ENCODE peak calls at places on chromosomes 13 and 19, in nine cellular contexts. One of them, this sample, is unnamed.

GRCh38 chr13:112467236-112467635 is 91.1 kb downstream of the SPACA7 start:
- DNase-seq in sigmoid colon: no peak
- DNase-seq in breast epithelium: no peak
- DNase-seq in heart left ventricle: no peak
- DNase-seq in right lobe of liver: no peak
- DNase-seq in H54: no peak
- DNase-seq in stomach: no peak
- DNase-seq in esophagus squamous epithelium: no peak
- DNase-seq in body of pancreas: no peak
- DNase-seq in this sample: no peak

GRCh38 chr19:13843104-13843921 is 33.6 kb upstream of the NANOS3 start:
- DNase-seq in sigmoid colon: peak; percentile 86
- DNase-seq in breast epithelium: peak; percentile 92
- DNase-seq in heart left ventricle: peak; percentile 64
- DNase-seq in right lobe of liver: no peak
- DNase-seq in H54: no peak
- DNase-seq in stomach: peak; percentile 78
- DNase-seq in esophagus squamous epithelium: no peak
- DNase-seq in body of pancreas: peak; percentile 45
- DNase-seq in this sample: no peak

GRCh38 chr19:5621945-5622464 is 571 bp downstream of the SAFB2 start:
- DNase-seq in sigmoid colon: peak; percentile 70
- DNase-seq in breast epithelium: peak; percentile 32
- DNase-seq in heart left ventricle: no peak
- DNase-seq in right lobe of liver: peak; percentile 60
- DNase-seq in H54: no peak
- DNase-seq in stomach: no peak
- DNase-seq in esophagus squamous epithelium: no peak
- DNase-seq in body of pancreas: peak; percentile 41
- DNase-seq in this sample: no peak

GRCh38 chr13:109904218-109904617 is 117.8 kb upstream of the IRS2 start:
- DNase-seq in sigmoid colon: no peak
- DNase-seq in breast epithelium: no peak
- DNase-seq in heart left ventricle: no peak
- DNase-seq in right lobe of liver: no peak
- DNase-seq in H54: no peak
- DNase-seq in stomach: no peak
- DNase-seq in esophagus squamous epithelium: no peak
- DNase-seq in body of pancreas: no peak
- DNase-seq in this sample: no peak

GRCh38 chr13:42594577-42595571 is 20.9 kb downstream of the TNFSF11 start:
- DNase-seq in sigmoid colon: peak; percentile 79
- DNase-seq in breast epithelium: peak; percentile 30
- DNase-seq in heart left ventricle: peak; percentile 37
- DNase-seq in right lobe of liver: no peak
- DNase-seq in H54: peak; percentile 24
- DNase-seq in stomach: peak; percentile 50
- DNase-seq in esophagus squamous epithelium: no peak
- DNase-seq in body of pancreas: peak; percentile 54
- DNase-seq in this sample: no peak

GRCh38 chr13:76791290-76791664 is 94.9 kb downstream of the KCTD12 start:
- DNase-seq in sigmoid colon: no peak
- DNase-seq in breast epithelium: no peak
- DNase-seq in heart left ventricle: no peak
- DNase-seq in right lobe of liver: no peak
- DNase-seq in H54: no peak
- DNase-seq in stomach: no peak
- DNase-seq in esophagus squamous epithelium: no peak
- DNase-seq in body of pancreas: no peak
- DNase-seq in this sample: no peak

GRCh38 chr13:39676315-39676876 is 20.9 kb downstream of the COG6 start:
- DNase-seq in sigmoid colon: no peak
- DNase-seq in breast epithelium: no peak
- DNase-seq in heart left ventricle: no peak
- DNase-seq in right lobe of liver: no peak
- DNase-seq in H54: no peak
- DNase-seq in stomach: no peak
- DNase-seq in esophagus squamous epithelium: no peak
- DNase-seq in body of pancreas: no peak
- DNase-seq in this sample: no peak

GRCh38 chr19:34430738-34431625 is 2.8 kb downstream of the UBA2 start:
- DNase-seq in sigmoid colon: no peak
- DNase-seq in breast epithelium: no peak
- DNase-seq in heart left ventricle: no peak
- DNase-seq in right lobe of liver: no peak
- DNase-seq in H54: peak; percentile 35
- DNase-seq in stomach: no peak
- DNase-seq in esophagus squamous epithelium: no peak
- DNase-seq in body of pancreas: no peak
- DNase-seq in this sample: no peak

GRCh38 chr13:33633701-33634525 is 184.0 kb upstream of the RFC3 start:
- DNase-seq in sigmoid colon: no peak
- DNase-seq in breast epithelium: no peak
- DNase-seq in heart left ventricle: no peak
- DNase-seq in right lobe of liver: no peak
- DNase-seq in H54: no peak
- DNase-seq in stomach: no peak
- DNase-seq in esophagus squamous epithelium: no peak
- DNase-seq in body of pancreas: no peak
- DNase-seq in this sample: no peak

GRCh38 chr13:23754506-23754905 is 134.7 kb downstream of the MIPEP start:
- DNase-seq in sigmoid colon: no peak
- DNase-seq in breast epithelium: no peak
- DNase-seq in heart left ventricle: no peak
- DNase-seq in right lobe of liver: no peak
- DNase-seq in H54: no peak
- DNase-seq in stomach: no peak
- DNase-seq in esophagus squamous epithelium: no peak
- DNase-seq in body of pancreas: no peak
- DNase-seq in this sample: no peak

GRCh38 chr19:58395220-58395978 is at the start of gene RNF225:
- DNase-seq in sigmoid colon: no peak
- DNase-seq in breast epithelium: peak; percentile 60
- DNase-seq in heart left ventricle: no peak
- DNase-seq in right lobe of liver: no peak
- DNase-seq in H54: no peak
- DNase-seq in stomach: no peak
- DNase-seq in esophagus squamous epithelium: no peak
- DNase-seq in body of pancreas: no peak
- DNase-seq in this sample: no peak
- TF ChIP-seq POLR2A in sigmoid colon: no peak
- TF ChIP-seq POLR2A in breast epithelium: no peak
- TF ChIP-seq POLR2A in heart left ventricle: no peak
- TF ChIP-seq POLR2A in right lobe of liver: peak; percentile 6
- TF ChIP-seq POLR2A in H54: no peak
- TF ChIP-seq POLR2A in stomach: no peak
- TF ChIP-seq POLR2A in esophagus squamous epithelium: peak; percentile 25
- TF ChIP-seq POLR2A in body of pancreas: peak; percentile 4
- TF ChIP-seq POLR2A in this sample: no peak

DNA sequence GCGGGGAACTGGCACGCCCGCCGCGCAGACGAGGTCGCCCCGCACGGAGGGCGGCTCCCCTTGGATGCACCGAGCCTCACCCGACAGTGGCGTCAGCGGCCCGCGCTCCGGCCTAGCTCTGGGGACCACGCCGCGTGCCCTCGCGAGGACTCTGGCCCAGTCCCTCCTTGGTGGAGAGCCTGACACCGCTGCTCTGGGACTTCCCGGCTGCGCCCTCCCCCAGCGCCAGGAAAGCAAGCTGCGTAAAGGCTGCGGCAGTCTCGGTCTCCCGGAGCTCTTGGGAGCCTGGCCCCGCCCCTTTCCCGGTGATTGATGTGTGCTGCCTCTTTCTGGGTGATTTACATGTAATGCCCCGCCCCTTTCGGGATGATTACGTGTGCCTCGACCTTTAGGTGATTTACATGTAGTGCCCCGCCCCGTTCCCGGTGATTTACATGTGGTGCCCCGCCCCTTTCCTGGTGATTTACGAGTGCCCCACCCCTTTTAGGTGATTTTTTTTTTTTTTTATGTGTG is at the start of gene LENG9:
- DNase-seq in sigmoid colon: peak; percentile 99
- DNase-seq in breast epithelium: peak; percentile 99
- DNase-seq in heart left ventricle: peak; percentile 99
- DNase-seq in right lobe of liver: peak; percentile 98
- DNase-seq in H54: peak; percentile 93
- DNase-seq in stomach: peak; percentile 100
- DNase-seq in esophagus squamous epithelium: peak; percentile 100
- DNase-seq in body of pancreas: peak; percentile 99
- DNase-seq in this sample: no peak
- TF ChIP-seq POLR2A in sigmoid colon: peak; percentile 58
- TF ChIP-seq POLR2A in breast epithelium: peak; percentile 64
- TF ChIP-seq POLR2A in heart left ventricle: peak; percentile 90
- TF ChIP-seq POLR2A in right lobe of liver: peak; percentile 96
- TF ChIP-seq POLR2A in H54: no peak
- TF ChIP-seq POLR2A in stomach: no peak
- TF ChIP-seq POLR2A in esophagus squamous epithelium: peak; percentile 93
- TF ChIP-seq POLR2A in body of pancreas: peak; percentile 98
- TF ChIP-seq POLR2A in this sample: no peak

GRCh38 chr19:35743640-35744306 is 1.4 kb downstream of the U2AF1L4 start:
- DNase-seq in sigmoid colon: no peak
- DNase-seq in breast epithelium: no peak
- DNase-seq in heart left ventricle: no peak
- DNase-seq in right lobe of liver: no peak
- DNase-seq in H54: no peak
- DNase-seq in stomach: no peak
- DNase-seq in esophagus squamous epithelium: no peak
- DNase-seq in body of pancreas: no peak
- DNase-seq in this sample: no peak

GRCh38 chr19:35745328-35746086 is at the start of the genes PSENEN and U2AF1L4:
- DNase-seq in sigmoid colon: peak; percentile 100
- DNase-seq in breast epithelium: peak; percentile 99
- DNase-seq in heart left ventricle: peak; percentile 99
- DNase-seq in right lobe of liver: peak; percentile 99
- DNase-seq in H54: peak; percentile 96
- DNase-seq in stomach: peak; percentile 98
- DNase-seq in esophagus squamous epithelium: peak; percentile 87
- DNase-seq in body of pancreas: peak; percentile 97
- DNase-seq in this sample: peak; percentile 99

GRCh38 chr19:35746087-35746462 is 624 bp downstream of the PSENEN start:
- DNase-seq in sigmoid colon: no peak
- DNase-seq in breast epithelium: no peak
- DNase-seq in heart left ventricle: no peak
- DNase-seq in right lobe of liver: no peak
- DNase-seq in H54: no peak
- DNase-seq in stomach: no peak
- DNase-seq in esophagus squamous epithelium: no peak
- DNase-seq in body of pancreas: no peak
- DNase-seq in this sample: no peak

GRCh38 chr19:35744335-35744687 is 907 bp downstream of the U2AF1L4 start:
- DNase-seq in sigmoid colon: no peak
- DNase-seq in breast epithelium: no peak
- DNase-seq in heart left ventricle: no peak
- DNase-seq in right lobe of liver: no peak
- DNase-seq in H54: no peak
- DNase-seq in stomach: no peak
- DNase-seq in esophagus squamous epithelium: no peak
- DNase-seq in body of pancreas: no peak
- DNase-seq in this sample: no peak

GRCh38 chr19:35744688-35745327 is 410 bp downstream of the U2AF1L4 start:
- DNase-seq in sigmoid colon: peak; percentile 99
- DNase-seq in breast epithelium: peak; percentile 96
- DNase-seq in heart left ventricle: peak; percentile 98
- DNase-seq in right lobe of liver: peak; percentile 97
- DNase-seq in H54: peak; percentile 89
- DNase-seq in stomach: peak; percentile 96
- DNase-seq in esophagus squamous epithelium: peak; percentile 70
- DNase-seq in body of pancreas: peak; percentile 95
- DNase-seq in this sample: peak; percentile 98
- TF ChIP-seq POLR2A in sigmoid colon: no peak
- TF ChIP-seq POLR2A in breast epithelium: no peak
- TF ChIP-seq POLR2A in heart left ventricle: no peak
- TF ChIP-seq POLR2A in right lobe of liver: no peak
- TF ChIP-seq POLR2A in H54: peak; percentile 89
- TF ChIP-seq POLR2A in stomach: no peak
- TF ChIP-seq POLR2A in esophagus squamous epithelium: no peak
- TF ChIP-seq POLR2A in body of pancreas: no peak
- TF ChIP-seq POLR2A in this sample: no peak

GRCh38 chr19:11505032-11505503 is 571 bp downstream of the ZNF653 start:
- DNase-seq in sigmoid colon: peak; percentile 99
- DNase-seq in breast epithelium: peak; percentile 97
- DNase-seq in heart left ventricle: peak; percentile 99
- DNase-seq in right lobe of liver: peak; percentile 99
- DNase-seq in H54: peak; percentile 93
- DNase-seq in stomach: peak; percentile 98
- DNase-seq in esophagus squamous epithelium: peak; percentile 76
- DNase-seq in body of pancreas: peak; percentile 98
- DNase-seq in this sample: no peak

GRCh38 chr19:11505504-11506100 is at the start of gene ZNF653:
- DNase-seq in sigmoid colon: peak; percentile 97
- DNase-seq in breast epithelium: peak; percentile 92
- DNase-seq in heart left ventricle: peak; percentile 94
- DNase-seq in right lobe of liver: peak; percentile 95
- DNase-seq in H54: peak; percentile 94
- DNase-seq in stomach: peak; percentile 94
- DNase-seq in esophagus squamous epithelium: peak; percentile 59
- DNase-seq in body of pancreas: peak; percentile 95
- DNase-seq in this sample: peak; percentile 93

GRCh38 chr19:11510444-11510843 is 4.8 kb upstream of the ZNF653 start:
- DNase-seq in sigmoid colon: no peak
- DNase-seq in breast epithelium: no peak
- DNase-seq in heart left ventricle: no peak
- DNase-seq in right lobe of liver: no peak
- DNase-seq in H54: no peak
- DNase-seq in stomach: no peak
- DNase-seq in esophagus squamous epithelium: no peak
- DNase-seq in body of pancreas: no peak
- DNase-seq in this sample: no peak

GRCh38 chr19:11506101-11506555 is 489 bp upstream of the ZNF653 start:
- DNase-seq in sigmoid colon: no peak
- DNase-seq in breast epithelium: no peak
- DNase-seq in heart left ventricle: peak; percentile 41
- DNase-seq in right lobe of liver: peak; percentile 67
- DNase-seq in H54: no peak
- DNase-seq in stomach: no peak
- DNase-seq in esophagus squamous epithelium: no peak
- DNase-seq in body of pancreas: no peak
- DNase-seq in this sample: no peak

DNA sequence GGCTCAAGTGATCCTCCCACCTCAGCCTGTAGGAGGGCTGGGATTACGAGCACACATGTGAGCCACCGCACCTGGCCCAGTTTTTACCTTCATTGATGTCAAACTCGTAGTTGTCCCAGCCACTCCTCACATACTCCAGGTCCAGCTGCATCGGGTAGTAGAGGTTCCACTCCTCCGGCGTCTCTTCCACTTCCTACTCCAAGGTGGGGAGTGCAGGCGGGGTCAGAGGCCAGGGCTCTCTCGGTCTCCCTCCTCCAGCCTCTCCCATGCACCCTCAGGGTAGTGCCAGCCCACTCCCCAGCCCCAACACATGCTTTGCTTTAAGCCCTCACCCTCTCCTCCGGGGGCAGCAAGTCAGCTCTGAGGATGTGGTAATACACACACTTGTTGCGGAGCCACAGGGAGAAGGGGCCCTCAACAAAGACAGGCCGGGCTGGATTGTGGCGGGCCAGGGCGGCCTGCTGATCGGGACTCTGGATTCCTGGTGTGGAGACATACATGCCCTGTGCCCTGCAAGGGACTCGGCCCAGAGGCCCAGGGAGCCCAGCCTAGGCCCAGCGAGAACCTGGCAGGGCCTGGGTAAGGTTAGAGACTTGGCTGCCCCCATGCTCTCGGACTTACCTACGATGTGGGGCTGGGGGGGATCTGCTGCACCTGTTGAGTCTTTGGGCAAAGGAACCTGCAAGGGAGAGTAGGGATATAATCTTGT is 1.9 kb upstream of the ZNF653 start:
- DNase-seq in sigmoid colon: no peak
- DNase-seq in breast epithelium: no peak
- DNase-seq in heart left ventricle: no peak
- DNase-seq in right lobe of liver: no peak
- DNase-seq in H54: no peak
- DNase-seq in stomach: no peak
- DNase-seq in esophagus squamous epithelium: no peak
- DNase-seq in body of pancreas: no peak
- DNase-seq in this sample: no peak
- TF ChIP-seq POLR2A in sigmoid colon: no peak
- TF ChIP-seq POLR2A in breast epithelium: no peak
- TF ChIP-seq POLR2A in heart left ventricle: no peak
- TF ChIP-seq POLR2A in right lobe of liver: no peak
- TF ChIP-seq POLR2A in H54: no peak
- TF ChIP-seq POLR2A in stomach: no peak
- TF ChIP-seq POLR2A in esophagus squamous epithelium: no peak
- TF ChIP-seq POLR2A in body of pancreas: no peak
- TF ChIP-seq POLR2A in this sample: no peak